ENCODE peak calls at places on chromosomes 3 and 15, in eight cellular contexts. M is endodermal cell; C is neuronal stem cell; P is CD4-positive, alpha-beta memory T cell; K is tibial artery; R is tibial nerve; E is brain microvascular endothelial cell; J is psoas muscle. W is an unnamed sample.

GRCh38 chr3:101898062-101898461 is 48.7 kb downstream of the NFKBIZ start:
- DNase-seq in K (no peak), C (no peak), M (no peak), R (no peak), E (no peak), J (no peak), P (no peak), W (no peak)

GRCh38 chr15:64523240-64523639 is 62.9 kb downstream of the ZNF609 start:
- DNase-seq in E (no peak), K (no peak), P (no peak), C (no peak), M (no peak), J (no peak), R (no peak), W (no peak)

GRCh38 chr3:52712291-52713212 is 6.6 kb downstream of the SPCS1 start:
- DNase-seq in P (no peak), K (no peak), R (no peak), C (no peak), M (peak; percentile 19), E (no peak), J (no peak), W (no peak)

GRCh38 chr15:81098349-81098748 is 35.7 kb upstream of the CFAP161 start:
- DNase-seq in J (no peak), R (no peak), C (no peak), P (no peak), E (no peak), M (no peak), K (no peak), W (no peak)

GRCh38 chr3:124859025-124859424 is 28.1 kb downstream of the ITGB5 start:
- DNase-seq in K (no peak), C (no peak), R (no peak), M (peak; percentile 68), E (peak; percentile 90), P (no peak), J (no peak), W (no peak)

GRCh38 chr15:88061452-88061851 is 195.1 kb downstream of the NTRK3 start:
- DNase-seq in K (peak; percentile 72), P (no peak), J (no peak), R (no peak), M (no peak), E (no peak), C (no peak), W (no peak)

GRCh38 chr3:193805448-193805847 is 212.4 kb downstream of the OPA1 start:
- DNase-seq in R (peak; percentile 28), M (peak; percentile 39), C (no peak), K (no peak), J (peak; percentile 76), P (no peak), E (peak; percentile 89), W (no peak)

GRCh38 chr15:44009056-44009455 is 182.3 kb downstream of the WDR76 start:
- DNase-seq in J (no peak), C (no peak), K (no peak), M (no peak), R (no peak), E (no peak), P (no peak), W (no peak)

GRCh38 chr3:4314688-4315087 is 11.5 kb downstream of the SETMAR start:
- DNase-seq in C (no peak), P (no peak), K (no peak), M (no peak), J (no peak), R (no peak), E (no peak), W (no peak)

GRCh38 chr15:101613130-101614000 is 38.8 kb downstream of the TM2D3 start:
- DNase-seq in J (peak; percentile 86), P (no peak), C (no peak), R (peak; percentile 22), M (no peak), E (peak; percentile 22), K (peak; percentile 89), W (no peak)

GRCh38 chr3:124850633-124851032 is 36.5 kb downstream of the ITGB5 start:
- DNase-seq in C (no peak), J (peak; percentile 51), E (peak; percentile 78), R (no peak), M (no peak), K (peak; percentile 81), P (no peak), W (no peak)

GRCh38 chr15:89383635-89384604 is 49.3 kb upstream of the POLG start:
- DNase-seq in K (no peak), R (peak; percentile 25), E (no peak), M (peak; percentile 53), J (no peak), C (no peak), P (no peak), W (no peak)

GRCh38 chr3:46187876-46188275 is 20.2 kb downstream of the CCR1 start:
- DNase-seq in K (no peak), J (no peak), P (no peak), C (no peak), E (peak; percentile 51), R (no peak), M (no peak), W (no peak)

GRCh38 chr3:17894434-17895060 is 152.1 kb upstream of the TBC1D5 start:
- DNase-seq in P (no peak), M (peak; percentile 90), J (no peak), K (no peak), C (peak; percentile 54), R (no peak), E (peak; percentile 80), W (peak; percentile 5)

GRCh38 chr3:125589743-125590142 is 5.6 kb downstream of the OSBPL11 start:
- DNase-seq in P (no peak), M (no peak), J (no peak), E (no peak), C (no peak), K (no peak), R (no peak), W (no peak)

DNA sequence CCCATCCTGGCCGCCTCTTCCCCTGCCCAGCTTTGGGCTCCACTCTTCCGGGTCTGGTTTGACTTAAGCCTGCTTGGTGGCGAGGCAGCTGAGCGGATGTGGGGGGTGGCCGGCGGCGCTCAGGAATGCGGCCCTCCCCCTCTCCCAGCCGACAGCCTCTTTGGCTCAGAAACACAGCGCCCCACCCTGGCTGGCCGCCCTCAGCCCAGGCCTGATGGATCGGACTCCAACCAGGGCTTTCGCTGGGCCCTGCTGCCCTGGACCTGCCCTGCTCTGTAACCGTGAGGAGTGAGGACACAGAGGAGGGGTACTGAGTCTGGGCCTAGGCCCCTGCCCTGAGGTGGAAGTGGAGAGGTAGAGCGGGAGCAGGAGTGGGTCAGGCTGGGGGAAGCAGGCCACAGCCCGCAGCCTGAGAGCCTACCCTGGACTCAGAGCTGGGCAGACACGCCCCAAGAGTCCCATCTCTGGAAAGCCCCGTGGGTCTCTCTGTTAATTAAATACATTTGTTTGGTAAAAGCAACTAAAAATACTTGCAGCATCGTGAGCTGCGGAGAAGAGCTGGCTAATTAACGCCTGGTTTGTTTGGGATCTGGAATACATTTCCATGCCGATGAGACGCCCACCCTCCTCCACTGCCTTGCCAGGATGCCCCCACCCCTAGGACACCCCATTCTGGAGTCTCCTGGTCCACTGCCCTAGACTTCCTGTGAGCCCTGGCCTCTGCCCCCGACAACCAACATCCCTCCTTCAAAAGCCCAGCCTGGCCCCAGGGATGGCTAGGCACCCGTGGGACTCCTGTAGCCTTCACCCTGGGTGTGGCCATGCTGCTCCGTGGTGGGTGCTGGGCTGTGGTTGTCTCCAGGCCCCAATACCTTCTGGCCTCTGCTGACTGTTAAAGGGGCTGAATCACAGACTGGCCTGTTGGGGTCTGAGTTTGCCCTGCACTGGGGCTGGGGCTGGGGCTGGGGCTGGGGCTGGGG is 19.6 kb downstream of the PLXNA1 start:
- DNase-seq in R (peak; percentile 74), J (peak; percentile 89), K (peak; percentile 94), P (no peak), M (peak; percentile 97), C (peak; percentile 79), E (peak; percentile 85), W (peak; percentile 68)
- H3K4me3 ChIP-seq in R (no peak overlapping the region), J (no peak overlapping the region), K (peak overlapping the region; percentile 42), P (no peak overlapping the region), M (no peak overlapping the region), C (no peak overlapping the region), E (peak overlapping the region; percentile 12), W (peak overlapping the region; percentile 9)

DNA sequence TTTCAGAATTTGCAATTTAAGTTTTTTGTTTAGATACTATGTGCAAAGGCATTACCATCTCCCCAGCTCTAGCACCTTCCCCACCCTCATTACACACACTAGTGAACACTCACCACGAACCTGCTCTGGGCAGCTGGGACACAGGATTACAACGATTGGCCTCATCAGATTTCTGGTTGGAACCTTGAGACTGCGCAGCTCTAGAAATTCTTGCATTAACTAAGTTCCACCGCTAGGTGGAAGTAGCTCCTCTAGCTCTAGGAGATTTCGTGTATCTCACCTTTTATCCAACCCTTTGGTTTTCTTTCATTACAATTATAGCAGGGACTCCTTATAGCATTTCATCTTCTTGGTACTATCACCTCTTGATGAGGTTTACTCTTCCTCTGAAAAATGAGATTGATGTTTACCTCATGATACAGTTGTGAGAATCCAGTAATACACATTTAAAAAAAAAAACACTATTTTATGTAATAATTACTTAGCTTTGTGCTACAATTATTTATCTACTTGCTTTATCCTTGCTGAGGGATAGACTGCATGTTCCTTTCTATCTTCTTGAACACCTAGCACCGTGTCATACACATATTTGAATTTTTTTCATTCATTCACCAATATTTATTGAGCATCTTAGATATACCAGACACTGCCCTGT is 28.7 kb upstream of the PLOD2 start:
- DNase-seq in J (no peak), M (peak; percentile 56), R (no peak), P (peak; percentile 30), E (peak; percentile 38), K (no peak), C (peak; percentile 41), W (no peak)
- H3K36me3 ChIP-seq in J (no peaks in the 10 kb centered on the region), M (no peaks in the 10 kb centered on the region), R (no peaks in the 10 kb centered on the region), P (no peaks in the 10 kb centered on the region), E (peaks cover 2% of the 10 kb centered on the region), K (peaks cover 16% of the 10 kb centered on the region), C (no peaks in the 10 kb centered on the region), W (no peaks in the 10 kb centered on the region)

GRCh38 chr3:195001961-195002861 is 268.7 kb downstream of the XXYLT1 start:
- DNase-seq in R (peak; percentile 12), E (peak; percentile 11), P (no peak), C (peak; percentile 18), K (peak; percentile 63), J (peak; percentile 55), M (peak; percentile 87), W (no peak)
- H3K27me3 ChIP-seq in R (no peaks in the 10 kb centered on the region), E (peaks cover 8% of the 10 kb centered on the region), P (no peaks in the 10 kb centered on the region), C (no peaks in the 10 kb centered on the region), K (no peaks in the 10 kb centered on the region), J (no peaks in the 10 kb centered on the region), M (no peaks in the 10 kb centered on the region), W (peaks cover 9% of the 10 kb centered on the region)

DNA sequence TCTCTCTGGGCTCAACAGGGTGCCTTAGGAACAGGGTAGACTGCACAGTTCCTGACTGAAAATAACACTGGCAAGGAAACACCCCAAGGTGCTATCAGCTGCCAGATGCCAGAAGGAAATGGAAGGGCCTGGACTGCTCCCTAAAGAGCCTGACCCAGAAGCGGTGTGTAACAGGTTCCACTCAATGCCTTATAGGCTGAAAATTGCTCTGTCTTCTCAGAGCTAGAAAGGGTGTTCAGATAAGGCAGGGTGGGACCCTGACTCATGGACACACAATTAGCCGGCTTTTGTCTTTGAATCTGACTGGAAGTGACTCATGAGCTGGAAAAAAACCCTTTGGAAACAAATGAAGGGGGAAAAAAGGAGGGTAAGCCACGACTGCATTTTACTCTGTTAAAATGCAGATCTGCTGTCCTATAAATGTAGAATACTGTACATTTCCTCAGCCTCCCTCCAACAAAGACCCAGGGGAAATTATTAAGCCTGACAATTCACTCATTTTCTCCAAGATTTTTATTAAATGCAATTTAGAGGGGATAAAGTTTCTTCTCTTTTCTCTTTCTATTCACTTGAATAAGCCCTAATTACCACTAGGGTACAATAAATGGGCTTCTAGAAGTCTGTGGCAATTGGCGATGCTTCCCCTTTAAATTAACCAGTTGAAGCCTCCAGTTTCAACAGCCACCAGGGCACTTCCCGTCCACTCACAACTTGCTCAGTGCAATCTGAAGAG is 160.2 kb upstream of the TBL1XR1 start:
- DNase-seq in K (no peak), C (no peak), M (peak; percentile 60), P (no peak), E (peak; percentile 88), R (no peak), J (no peak), W (peak; percentile 30)
- H3K4me3 ChIP-seq in K (peak overlapping the region; percentile 39), C (no peak overlapping the region), M (peak overlapping the region; percentile 51), P (no peak overlapping the region), E (no peak overlapping the region), R (no peak overlapping the region), J (peak overlapping the region; percentile 60), W (no peak overlapping the region)

W was measured in BJ.